ENCODE peak calls at places on chromosomes 5 and 9, in nine cellular contexts. P, M, R, J, I, L, T, Z and D are unnamed samples.
A peak's percentile ranks its signal among the peaks of the same experiment; 100 is the strongest.

GRCh38 chr5:1324719-1325190 is 20.1 kb downstream of the CLPTM1L start:
- DNase-seq in P (peak; percentile 31), M (peak; percentile 11), R (no peak), J (no peak), I (peak; percentile 51), L (peak; percentile 56), T (no peak), Z (no peak), D (no peak)

GRCh38 chr9:96215841-96216240 is 86.1 kb downstream of the HSD17B3 start:
- DNase-seq in P (no peak), M (no peak), R (no peak), J (no peak), I (no peak), L (no peak), T (no peak), Z (no peak), D (no peak)

GRCh38 chr5:137734962-137735530 is 843 bp downstream of the KLHL3 start:
- DNase-seq in P (peak; percentile 58), M (no peak), R (peak; percentile 16), J (no peak), I (no peak), L (peak; percentile 44), T (peak; percentile 52), Z (peak; percentile 55), D (no peak)

GRCh38 chr5:137304227-137304874 is 194.8 kb downstream of the SPOCK1 start:
- DNase-seq in P (no peak), M (no peak), R (no peak), J (no peak), I (no peak), L (no peak), T (no peak), Z (no peak), D (no peak)

GRCh38 chr5:37815913-37816312 is 23.9 kb downstream of the GDNF start:
- DNase-seq in P (no peak), M (no peak), R (no peak), J (no peak), I (no peak), L (no peak), T (no peak), Z (no peak), D (no peak)

GRCh38 chr5:124274949-124275348 is 471.5 kb downstream of the ZNF608 start:
- DNase-seq in P (no peak), M (peak; percentile 82), R (no peak), J (no peak), I (no peak), L (no peak), T (peak; percentile 57), Z (no peak), D (no peak)

GRCh38 chr9:81772144-81772543 is 82.8 kb upstream of the TLE1 start:
- DNase-seq in P (no peak), M (no peak), R (no peak), J (no peak), I (no peak), L (no peak), T (peak; percentile 26), Z (no peak), D (no peak)

GRCh38 chr5:137700282-137700680 is 35.6 kb downstream of the KLHL3 start:
- DNase-seq in P (no peak), M (no peak), R (no peak), J (no peak), I (no peak), L (no peak), T (peak; percentile 53), Z (no peak), D (no peak)

GRCh38 chr5:156201793-156202388 is 125.1 kb upstream of the SGCD start:
- DNase-seq in P (no peak), M (peak; percentile 3), R (no peak), J (no peak), I (no peak), L (no peak), T (peak; percentile 10), Z (no peak), D (no peak)

GRCh38 chr5:110590187-110590586 is 136.3 kb downstream of the TMEM232 start:
- DNase-seq in P (no peak), M (peak; percentile 45), R (no peak), J (no peak), I (no peak), L (no peak), T (peak; percentile 62), Z (peak; percentile 11), D (no peak)

GRCh38 chr9:123609844-123610243 is 253.8 kb downstream of the CRB2 start:
- DNase-seq in P (no peak), M (no peak), R (no peak), J (no peak), I (no peak), L (no peak), T (no peak), Z (no peak), D (no peak)

GRCh38 chr5:180658774-180659564 is 9.6 kb upstream of the FLT4 start:
- DNase-seq in P (no peak), M (no peak), R (no peak), J (no peak), I (peak; percentile 30), L (no peak), T (no peak), Z (no peak), D (no peak)

GRCh38 chr9:21741151-21741550 is 61.3 kb upstream of the MTAP start:
- DNase-seq in P (no peak), M (no peak), R (no peak), J (no peak), I (no peak), L (no peak), T (peak; percentile 30), Z (no peak), D (no peak)

GRCh38 chr9:81002242-81002641 is 687.1 kb downstream of the TLE1 start:
- DNase-seq in P (no peak), M (peak; percentile 23), R (no peak), J (no peak), I (no peak), L (no peak), T (peak; percentile 19), Z (no peak), D (no peak)

GRCh38 chr5:111757582-111758283 is 739 bp upstream of the NREP start:
- DNase-seq in P (peak; percentile 84), M (peak; percentile 90), R (peak; percentile 67), J (peak; percentile 87), I (peak; percentile 92), L (peak; percentile 97), T (peak; percentile 94), Z (peak; percentile 91), D (peak; percentile 91)

GRCh38 chr5:140883373-140883772 is 1.4 kb downstream of the PCDHA13 start:
- DNase-seq in P (no peak), M (no peak), R (no peak), J (peak; percentile 7), I (no peak), L (no peak), T (no peak), Z (no peak), D (peak; percentile 12)

GRCh38 chr5:140877262-140877581 is 2.1 kb downstream of the PCDHA12 start:
- DNase-seq in P (no peak), M (no peak), R (no peak), J (no peak), I (no peak), L (no peak), T (no peak), Z (no peak), D (no peak)

GRCh38 chr5:140882591-140882899 is 621 bp downstream of the PCDHA13 start:
- DNase-seq in P (peak; percentile 59), M (peak; percentile 20), R (no peak), J (peak; percentile 10), I (no peak), L (no peak), T (no peak), Z (peak; percentile 10), D (no peak)

GRCh38 chr5:140883927-140884697 is 2.2 kb downstream of the PCDHA13 start:
- DNase-seq in P (peak; percentile 40), M (no peak), R (no peak), J (peak; percentile 5), I (no peak), L (no peak), T (no peak), Z (no peak), D (peak; percentile 17)

GRCh38 chr5:140881889-140882590 is at the start of gene PCDHA13:
- DNase-seq in P (peak; percentile 38), M (no peak), R (no peak), J (peak; percentile 5), I (no peak), L (peak; percentile 34), T (no peak), Z (no peak), D (peak; percentile 4)
- TF ChIP-seq CTCF in P (no peak), M (no peak), R (no peak), J (no peak), I (no peak), L (peak; percentile 54), T (no peak), Z (no peak), D (no peak)

GRCh38 chr9:116112236-116112635 is 41.4 kb upstream of the PAPPA start:
- DNase-seq in P (no peak), M (peak; percentile 59), R (no peak), J (no peak), I (no peak), L (no peak), T (peak; percentile 73), Z (no peak), D (no peak)
- TF ChIP-seq CTCF in P (peak; percentile 60), M (peak; percentile 18), R (peak; percentile 35), J (no peak), I (no peak), L (no peak), T (peak; percentile 59), Z (peak; percentile 38), D (no peak)

DNA sequence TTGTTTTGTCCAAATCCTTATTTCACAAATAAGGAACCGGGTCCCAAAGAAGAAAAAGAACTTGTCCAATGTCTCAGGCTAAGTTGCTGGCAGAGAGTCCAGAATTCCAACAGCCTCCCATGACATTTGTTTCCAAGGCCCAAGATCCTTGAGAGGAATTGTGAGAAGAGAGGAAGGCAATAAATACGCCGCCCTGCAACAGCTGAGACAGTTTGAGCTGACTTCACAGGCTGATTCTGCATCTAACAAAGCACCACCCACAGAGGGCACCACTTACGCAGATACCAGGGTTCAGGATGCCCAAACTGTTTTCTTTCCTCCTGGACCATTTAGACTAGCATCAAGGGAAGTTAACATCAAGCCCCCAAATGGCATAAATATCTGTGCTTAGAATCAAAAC is 211.3 kb downstream of the FAM114A2 start:
- DNase-seq in P (peak; percentile 43), M (peak; percentile 17), R (no peak), J (no peak), I (no peak), L (no peak), T (no peak), Z (no peak), D (no peak)
- TF ChIP-seq CTCF in P (peak; percentile 52), M (peak; percentile 27), R (no peak), J (peak; percentile 9), I (no peak), L (no peak), T (peak; percentile 9), Z (no peak), D (no peak)

DNA sequence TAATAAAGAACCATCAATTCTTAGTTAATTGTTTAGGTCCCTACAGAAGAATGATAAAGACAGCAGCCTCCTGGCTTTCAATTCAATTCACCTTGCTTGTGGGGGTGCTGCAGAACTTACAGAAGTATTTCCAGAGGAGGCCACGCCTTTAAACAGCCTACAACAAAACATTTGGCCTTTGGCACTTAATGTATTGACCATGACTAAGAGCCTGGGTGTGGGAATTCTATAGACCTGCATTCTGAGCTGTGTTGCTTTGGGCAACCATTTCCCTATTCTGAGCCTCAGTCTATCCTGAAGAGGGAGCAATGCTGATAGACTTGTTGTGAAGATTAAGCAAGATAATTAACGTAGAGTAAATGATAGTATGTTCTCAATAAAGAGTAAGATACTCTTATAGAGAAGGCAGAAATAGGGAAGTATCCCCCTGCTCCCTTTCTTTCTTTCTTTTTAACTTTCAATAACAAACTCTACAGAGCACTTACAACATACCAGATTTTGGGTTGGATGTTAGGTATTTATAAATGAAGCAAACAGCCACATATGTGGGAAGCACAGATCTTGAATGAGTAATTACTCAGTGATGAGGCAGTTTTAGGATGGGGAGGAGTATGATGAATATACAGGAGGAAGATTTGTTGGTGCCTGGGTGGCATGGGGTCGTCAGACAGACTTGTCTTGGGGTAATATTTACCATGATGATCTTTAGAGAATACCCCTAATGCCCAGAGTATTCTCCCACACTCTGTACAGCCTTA is 28.4 kb downstream of the PAPPA start:
- DNase-seq in P (no peak), M (peak; percentile 32), R (no peak), J (no peak), I (no peak), L (no peak), T (peak; percentile 46), Z (no peak), D (no peak)
- TF ChIP-seq CTCF in P (no peak), M (no peak), R (no peak), J (no peak), I (no peak), L (no peak), T (peak; percentile 4), Z (no peak), D (no peak)